ENCODE peak calls at places on chromosomes 13 and 19, in seven cellular contexts. U is posterior cingulate gyrus; O is Right ventricle myocardium superior; R is Jurkat, Clone E6-1; Q is GDM1; Z is ascending aorta; V is stimulated activated CD8-positive, alpha-beta memory T cell treated with anti-CD3 and anti-CD28 coated beads, Interleukin-15, amount 100 ng/mL, for 1 hour. I is an unnamed sample.

GRCh38 chr19:45402469-45403070 is 2.3 kb downstream of the PPP1R13L start:
- DNase-seq in R (no peak), Q (no peak), O (peak), Z (no peak), V (no peak), U (no peak), I (no peak)

GRCh38 chr13:75357576-75358295 is 124.2 kb downstream of the TBC1D4 start:
- DNase-seq in O (no peak), U (no peak), Z (no peak), V (peak), R (peak), Q (peak), I (no peak)

GRCh38 chr19:19067276-19068072 is 3.7 kb downstream of the SLC25A42 start:
- DNase-seq in O (no peak), V (no peak), R (no peak), Q (no peak), U (no peak), Z (no peak), I (no peak)

GRCh38 chr13:21980049-21980448 is 309.2 kb downstream of the FGF9 start:
- DNase-seq in V (no peak), R (no peak), O (no peak), Q (no peak), Z (no peak), U (no peak), I (no peak)

GRCh38 chr19:43950834-43951626 is at the start of gene ZNF221:
- DNase-seq in Q (peak), Z (peak), R (no peak), V (peak), U (peak), O (peak), I (peak)

GRCh38 chr13:51534075-51534817 is 50.0 kb upstream of the WDFY2 start:
- DNase-seq in V (no peak), O (peak), Q (no peak), U (no peak), Z (peak), R (no peak), I (no peak)

GRCh38 chr13:83905641-83906040 is 23.4 kb upstream of the SLITRK1 start:
- DNase-seq in U (no peak), R (no peak), V (no peak), Z (no peak), Q (no peak), O (no peak), I (no peak)

GRCh38 chr13:114320065-114320464 is 5.8 kb downstream of the CHAMP1 start:
- DNase-seq in R (no peak), U (no peak), O (no peak), Q (no peak), Z (no peak), V (no peak), I (no peak)

GRCh38 chr13:79491715-79492114 is 10.8 kb downstream of the NDFIP2 start:
- DNase-seq in V (no peak), O (no peak), Z (no peak), U (no peak), R (no peak), Q (no peak), I (no peak)

GRCh38 chr13:31073859-31074718 is 87.6 kb downstream of the HSPH1 start:
- DNase-seq in U (no peak), R (peak), Q (no peak), Z (no peak), V (no peak), O (no peak), I (no peak)

GRCh38 chr13:61531383-61532065 is 115.9 kb upstream of the PCDH20 start:
- DNase-seq in O (no peak), Q (no peak), R (no peak), U (no peak), V (no peak), Z (no peak), I (no peak)

GRCh38 chr19:40347476-40348124 is 597 bp downstream of the C19orf47 start:
- DNase-seq in R (no peak), U (no peak), Q (no peak), O (no peak), V (no peak), Z (no peak), I (no peak)

GRCh38 chr19:12841094-12841493 is 2.8 kb downstream of the MAST1 start:
- DNase-seq in U (no peak), R (no peak), Z (no peak), V (no peak), Q (no peak), O (no peak), I (no peak)

GRCh38 chr13:66558511-66558910 is 671.6 kb downstream of the PCDH9 start:
- DNase-seq in U (no peak), Q (peak), V (no peak), O (no peak), Z (no peak), R (no peak), I (no peak)

GRCh38 chr19:8004723-8005513 is 523 bp downstream of the ELAVL1 start:
- DNase-seq in V (no peak), U (no peak), R (peak), Q (no peak), Z (no peak), O (no peak), I (no peak)

GRCh38 chr13:100594731-100595130 is 6.1 kb upstream of the GGACT start:
- DNase-seq in O (no peak), Q (no peak), Z (no peak), U (no peak), V (no peak), R (no peak), I (no peak)

GRCh38 chr19:16569609-16570320 is 2.5 kb downstream of the SLC35E1 start:
- DNase-seq in V (no peak), U (no peak), Q (no peak), Z (no peak), O (no peak), R (no peak), I (no peak)

GRCh38 chr13:113448885-113449692 is 4.2 kb downstream of the ADPRHL1 start:
- DNase-seq in U (no peak), R (peak), O (no peak), Q (no peak), V (no peak), Z (peak), I (peak)

GRCh38 chr13:99662678-99663077 is 161.4 kb downstream of the TM9SF2 start:
- DNase-seq in Q (no peak), R (no peak), Z (no peak), U (no peak), O (no peak), V (no peak), I (no peak)

GRCh38 chr13:72151241-72151640 is 284.2 kb upstream of the DACH1 start:
- DNase-seq in Z (no peak), U (no peak), V (no peak), R (no peak), Q (no peak), O (no peak), I (no peak)

GRCh38 chr19:4051175-4052101 is 15.3 kb downstream of the ZBTB7A start:
- DNase-seq in U (no peak), Z (no peak), R (no peak), V (no peak), Q (no peak), O (no peak), I (no peak)

GRCh38 chr19:13615890-13616289 is 109.6 kb upstream of the CACNA1A start:
- DNase-seq in R (no peak), Q (no peak), Z (no peak), V (no peak), O (no peak), U (peak), I (no peak)

GRCh38 chr19:29845576-29846176 is 33.9 kb downstream of the CCNE1 start:
- DNase-seq in U (peak), Z (no peak), Q (peak), V (no peak), O (peak), R (no peak), I (no peak)

GRCh38 chr13:106734185-106734584 is 166.2 kb upstream of the ARGLU1 start:
- DNase-seq in Q (no peak), Z (no peak), U (no peak), R (no peak), O (no peak), V (no peak), I (no peak)

GRCh38 chr13:42794572-42795275 is 13.3 kb downstream of the FAM216B start:
- DNase-seq in Q (no peak), Z (no peak), O (no peak), V (no peak), U (no peak), R (no peak), I (no peak)

GRCh38 chr13:110867380-110867779 is 47.5 kb downstream of the ANKRD10 start:
- DNase-seq in U (no peak), R (no peak), Q (no peak), V (no peak), O (no peak), Z (no peak), I (no peak)

GRCh38 chr19:12789098-12789903 is 2.0 kb upstream of the JUNB start:
- DNase-seq in Z (no peak), U (no peak), O (no peak), Q (no peak), V (no peak), R (no peak), I (no peak)

GRCh38 chr13:40060318-40061007 is 405.0 kb downstream of the COG6 start:
- DNase-seq in R (no peak), O (peak), V (no peak), Z (peak), U (peak), Q (no peak), I (no peak)

GRCh38 chr13:110746443-110746842 is 32.9 kb downstream of the ING1 start:
- DNase-seq in Z (no peak), O (no peak), R (no peak), Q (no peak), V (no peak), U (no peak), I (no peak)

GRCh38 chr13:113053376-113053775 is 52.2 kb upstream of the F7 start:
- DNase-seq in U (no peak), V (no peak), R (no peak), O (no peak), Z (no peak), Q (no peak), I (no peak)

GRCh38 chr19:52734340-52734892 is 428 bp downstream of the ZNF611 start:
- DNase-seq in Z (no peak), O (peak), V (no peak), U (no peak), R (no peak), Q (no peak), I (no peak)

GRCh38 chr13:113802090-113802531 is 43.1 kb downstream of the TMEM255B start:
- DNase-seq in Q (no peak), V (no peak), O (peak), Z (no peak), U (no peak), R (no peak), I (no peak)

I was measured in cerebellar nuclear complex.